ENCODE peak calls at places on chromosomes 3 and 15, in eight cellular contexts. A is breast epithelium, Z is endothelial cell of umbilical vein, Q is right lobe of liver, H is upper lobe of left lung, V is A549, C is HCT116, X is esophagus muscularis mucosa. G is an unnamed sample. For H3K4me1, the result is how much of the 10 kb centered on the place peaks cover.

GRCh38 chr3:112293368-112294321 is at the start of gene SLC9C1:
- DNase-seq in A (peak), Z (peak), Q (no peak), H (no peak), V (peak), C (peak), X (no peak), G (peak)

GRCh38 chr3:64470436-64470835 is 217.4 kb downstream of the ADAMTS9 start:
- DNase-seq in A (no peak), Z (no peak), Q (no peak), H (no peak), V (no peak), C (no peak), X (no peak), G (no peak)

GRCh38 chr15:63372018-63372705 is 9.5 kb downstream of the CA12 start:
- DNase-seq in A (no peak), Z (peak), Q (no peak), H (no peak), V (peak), C (peak), X (no peak), G (no peak)

GRCh38 chr3:97687734-97688133 is 76.8 kb upstream of the ARL6 start:
- DNase-seq in A (no peak), Z (no peak), Q (no peak), H (no peak), V (no peak), C (no peak), X (no peak), G (no peak)

GRCh38 chr3:61333562-61333961 is 82.3 kb upstream of the FHIT start:
- DNase-seq in A (no peak), Z (no peak), Q (no peak), H (no peak), V (no peak), C (no peak), X (no peak), G (no peak)

GRCh38 chr3:141336672-141337522 is 31.4 kb upstream of the ZBTB38 start:
- DNase-seq in A (no peak), Z (no peak), Q (no peak), H (no peak), V (peak), C (no peak), X (no peak), G (no peak)

GRCh38 chr15:79094611-79095021 is 4.0 kb upstream of the RASGRF1 start:
- DNase-seq in A (no peak), Z (no peak), Q (no peak), H (no peak), V (no peak), C (no peak), X (no peak), G (no peak)

GRCh38 chr15:95327661-95328060 is 1002.8 kb upstream of the NR2F2 start:
- DNase-seq in A (no peak), Z (peak), Q (no peak), H (no peak), V (no peak), C (no peak), X (no peak), G (no peak)

GRCh38 chr3:171432548-171432947 is 27.7 kb downstream of the TNIK start:
- DNase-seq in A (no peak), Z (no peak), Q (no peak), H (no peak), V (no peak), C (no peak), X (no peak), G (no peak)

GRCh38 chr3:172321035-172321434 is 127.2 kb downstream of the GHSR start:
- DNase-seq in A (no peak), Z (no peak), Q (no peak), H (no peak), V (no peak), C (no peak), X (no peak), G (no peak)

GRCh38 chr15:95302809-95303208 is 1027.7 kb upstream of the NR2F2 start:
- DNase-seq in A (no peak), Z (peak), Q (no peak), H (no peak), V (no peak), C (no peak), X (no peak), G (no peak)

GRCh38 chr15:52184721-52185120 is 6.5 kb downstream of the GNB5 start:
- DNase-seq in A (no peak), Z (no peak), Q (no peak), H (no peak), V (no peak), C (no peak), X (peak), G (no peak)

GRCh38 chr15:89226359-89227221 is 5.2 kb upstream of the RLBP1 start:
- DNase-seq in A (no peak), Z (no peak), Q (no peak), H (no peak), V (no peak), C (no peak), X (peak), G (no peak)

GRCh38 chr3:18740631-18741583 is 315.8 kb upstream of the SATB1 start:
- DNase-seq in A (no peak), Z (no peak), Q (no peak), H (no peak), V (no peak), C (no peak), X (no peak), G (peak)

GRCh38 chr3:134640872-134641470 is 9.9 kb downstream of the KY start:
- DNase-seq in A (no peak), Z (peak), Q (no peak), H (no peak), V (peak), C (peak), X (no peak), G (no peak)

GRCh38 chr3:150083653-150084037 is 113.0 kb upstream of the PFN2 start:
- DNase-seq in A (no peak), Z (no peak), Q (no peak), H (no peak), V (no peak), C (no peak), X (peak), G (no peak)

GRCh38 chr15:58562135-58562534 is 130.3 kb downstream of the LIPC start:
- DNase-seq in A (no peak), Z (no peak), Q (no peak), H (no peak), V (no peak), C (no peak), X (no peak), G (no peak)

GRCh38 chr3:94004301-94004910 is 24.0 kb downstream of the STX19 start:
- DNase-seq in A (no peak), Z (peak), Q (no peak), H (no peak), V (peak), C (peak), X (no peak), G (no peak)

GRCh38 chr3:57199895-57200297 is at the start of gene HESX1:
- DNase-seq in A (no peak), Z (no peak), Q (no peak), H (no peak), V (no peak), C (no peak), X (no peak), G (no peak)

GRCh38 chr3:158452324-158452723 is 118.7 kb upstream of the MLF1 start:
- DNase-seq in A (no peak), Z (no peak), Q (no peak), H (no peak), V (no peak), C (no peak), X (no peak), G (no peak)

GRCh38 chr3:67524046-67524445 is 130.4 kb downstream of the SUCLG2 start:
- DNase-seq in A (no peak), Z (no peak), Q (no peak), H (no peak), V (no peak), C (no peak), X (no peak), G (no peak)

GRCh38 chr15:25785643-25786029 is 77.5 kb downstream of the ATP10A start:
- DNase-seq in A (no peak), Z (no peak), Q (peak), H (no peak), V (no peak), C (no peak), X (no peak), G (no peak)

GRCh38 chr3:181851063-181851462 is 139.3 kb downstream of the SOX2 start:
- DNase-seq in A (no peak), Z (no peak), Q (no peak), H (no peak), V (peak), C (no peak), X (no peak), G (no peak)

GRCh38 chr3:78858910-78859309 is 908.9 kb downstream of the ROBO1 start:
- DNase-seq in A (no peak), Z (peak), Q (no peak), H (no peak), V (no peak), C (no peak), X (no peak), G (no peak)

GRCh38 chr3:53850895-53851294 is 4.5 kb downstream of the IL17RB start:
- DNase-seq in A (no peak), Z (peak), Q (no peak), H (no peak), V (no peak), C (no peak), X (no peak), G (no peak)

GRCh38 chr3:129439381-129439816 is 349 bp downstream of the MBD4 start:
- DNase-seq in A (peak), Z (peak), Q (peak), H (no peak), V (peak), C (no peak), X (no peak), G (peak)

GRCh38 chr15:92600902-92601301 is 54.7 kb downstream of the FAM174B start:
- DNase-seq in A (no peak), Z (peak), Q (no peak), H (no peak), V (no peak), C (no peak), X (no peak), G (no peak)

GRCh38 chr3:180804871-180805430 is 107.5 kb upstream of the FXR1 start:
- DNase-seq in A (no peak), Z (peak), Q (no peak), H (no peak), V (peak), C (peak), X (no peak), G (no peak)

GRCh38 chr15:74245342-74245931 is 9.3 kb downstream of the CCDC33 start:
- DNase-seq in A (no peak), Z (no peak), Q (no peak), H (peak), V (no peak), C (no peak), X (no peak), G (no peak)

GRCh38 chr15:34362047-34362773 is 4.8 kb downstream of the LPCAT4 start:
- DNase-seq in A (no peak), Z (peak), Q (no peak), H (no peak), V (no peak), C (no peak), X (no peak), G (no peak)

GRCh38 chr3:110971010-110971585 is 100.5 kb upstream of the NECTIN3 start:
- DNase-seq in A (no peak), Z (no peak), Q (no peak), H (no peak), V (peak), C (no peak), X (no peak), G (no peak)

GRCh38 chr3:34619990-34620389 is 821.6 kb downstream of the PDCD6IP start:
- DNase-seq in A (no peak), Z (no peak), Q (no peak), H (no peak), V (peak), C (no peak), X (no peak), G (no peak)

GRCh38 chr15:66232267-66232625 is 21.3 kb downstream of the MEGF11 start:
- DNase-seq in A (no peak), Z (no peak), Q (no peak), H (no peak), V (no peak), C (no peak), X (no peak), G (no peak)

GRCh38 chr3:38168151-38168987 is 3.0 kb downstream of the OXSR1 start:
- DNase-seq in A (no peak), Z (no peak), Q (no peak), H (no peak), V (no peak), C (no peak), X (no peak), G (no peak)

GRCh38 chr3:129282727-129283327 is 4.2 kb downstream of the HMCES start:
- DNase-seq in A (no peak), Z (no peak), Q (no peak), H (no peak), V (no peak), C (no peak), X (no peak), G (no peak)

GRCh38 chr3:71536376-71536965 is 47.1 kb downstream of the FOXP1 start:
- DNase-seq in A (no peak), Z (peak), Q (no peak), H (no peak), V (no peak), C (no peak), X (no peak), G (no peak)

GRCh38 chr3:61060421-61060861 is 190.8 kb downstream of the FHIT start:
- DNase-seq in A (no peak), Z (no peak), Q (no peak), H (no peak), V (no peak), C (no peak), X (no peak), G (peak)

GRCh38 chr3:113668015-113668414 is 28.4 kb downstream of the USF3 start:
- DNase-seq in A (no peak), Z (no peak), Q (no peak), H (no peak), V (no peak), C (no peak), X (no peak), G (no peak)

GRCh38 chr3:13718000-13718399 is 161.9 kb downstream of the WNT7A start:
- DNase-seq in A (no peak), Z (no peak), Q (peak), H (no peak), V (no peak), C (no peak), X (peak), G (peak)

GRCh38 chr15:61411941-61412510 is 182.9 kb upstream of the RORA start:
- DNase-seq in A (no peak), Z (peak), Q (no peak), H (no peak), V (no peak), C (no peak), X (no peak), G (no peak)

GRCh38 chr3:86180696-86181095 is 810.3 kb downstream of the VGLL3 start:
- DNase-seq in A (no peak), Z (no peak), Q (no peak), H (no peak), V (peak), C (no peak), X (no peak), G (no peak)
- TF ChIP-seq CTCF in A (peak), Z (no peak), Q (no peak), H (no peak), V (no peak), C (no peak), X (no peak), G (no peak)

GRCh38 chr15:40336129-40337122 is 4.3 kb downstream of the CCDC9B start:
- DNase-seq in A (no peak), Z (no peak), Q (no peak), H (peak), V (no peak), C (no peak), X (no peak), G (no peak)

GRCh38 chr15:40338041-40338657 is 2.6 kb downstream of the CCDC9B start:
- DNase-seq in A (no peak), Z (peak), Q (no peak), H (no peak), V (peak), C (peak), X (no peak), G (peak)

GRCh38 chr15:40339621-40339945 is 1.2 kb downstream of the CCDC9B start:
- DNase-seq in A (no peak), Z (no peak), Q (no peak), H (peak), V (peak), C (no peak), X (no peak), G (no peak)

GRCh38 chr15:40338921-40339620 is 1.7 kb downstream of the CCDC9B start:
- DNase-seq in A (peak), Z (peak), Q (no peak), H (peak), V (peak), C (peak), X (no peak), G (no peak)

GRCh38 chr15:40337597-40337996 is 3.1 kb downstream of the CCDC9B start:
- DNase-seq in A (no peak), Z (no peak), Q (no peak), H (peak), V (no peak), C (no peak), X (no peak), G (peak)
- H3K4me1 ChIP-seq in A (under half), Z (half or more), Q (under half), H (half or more), V (under half), C (half or more), X (half or more), G (under half)

GRCh38 chr15:64807751-64808222 is 17.7 kb downstream of the PIF1 start:
- DNase-seq in A (no peak), Z (no peak), Q (no peak), H (no peak), V (no peak), C (no peak), X (no peak), G (no peak)
- TF ChIP-seq POLR2A in A (no peak), Z (no peak), Q (no peak), H (no peak), V (no peak), C (no peak), X (no peak), G (no peak)

GRCh38 chr15:99409097-99409473 is 156.7 kb upstream of the MEF2A start:
- DNase-seq in A (peak), Z (peak), Q (no peak), H (no peak), V (peak), C (peak), X (peak), G (no peak)
- TF ChIP-seq CTCF in A (peak), Z (peak), Q (peak), H (peak), V (peak), C (peak), X (peak), G (peak)

GRCh38 chr3:15377961-15378791 is 45.8 kb upstream of the SH3BP5 start:
- DNase-seq in A (peak), Z (peak), Q (peak), H (no peak), V (peak), C (peak), X (peak), G (peak)

GRCh38 chr3:15386352-15386751 is 41.0 kb downstream of the METTL6 start:
- DNase-seq in A (no peak), Z (no peak), Q (no peak), H (no peak), V (no peak), C (no peak), X (no peak), G (no peak)

GRCh38 chr3:15384510-15385237 is 42.7 kb downstream of the METTL6 start:
- DNase-seq in A (no peak), Z (no peak), Q (no peak), H (no peak), V (no peak), C (no peak), X (no peak), G (no peak)

GRCh38 chr3:15382405-15382923 is 44.9 kb downstream of the METTL6 start:
- DNase-seq in A (no peak), Z (no peak), Q (no peak), H (no peak), V (no peak), C (no peak), X (no peak), G (no peak)

DNA sequence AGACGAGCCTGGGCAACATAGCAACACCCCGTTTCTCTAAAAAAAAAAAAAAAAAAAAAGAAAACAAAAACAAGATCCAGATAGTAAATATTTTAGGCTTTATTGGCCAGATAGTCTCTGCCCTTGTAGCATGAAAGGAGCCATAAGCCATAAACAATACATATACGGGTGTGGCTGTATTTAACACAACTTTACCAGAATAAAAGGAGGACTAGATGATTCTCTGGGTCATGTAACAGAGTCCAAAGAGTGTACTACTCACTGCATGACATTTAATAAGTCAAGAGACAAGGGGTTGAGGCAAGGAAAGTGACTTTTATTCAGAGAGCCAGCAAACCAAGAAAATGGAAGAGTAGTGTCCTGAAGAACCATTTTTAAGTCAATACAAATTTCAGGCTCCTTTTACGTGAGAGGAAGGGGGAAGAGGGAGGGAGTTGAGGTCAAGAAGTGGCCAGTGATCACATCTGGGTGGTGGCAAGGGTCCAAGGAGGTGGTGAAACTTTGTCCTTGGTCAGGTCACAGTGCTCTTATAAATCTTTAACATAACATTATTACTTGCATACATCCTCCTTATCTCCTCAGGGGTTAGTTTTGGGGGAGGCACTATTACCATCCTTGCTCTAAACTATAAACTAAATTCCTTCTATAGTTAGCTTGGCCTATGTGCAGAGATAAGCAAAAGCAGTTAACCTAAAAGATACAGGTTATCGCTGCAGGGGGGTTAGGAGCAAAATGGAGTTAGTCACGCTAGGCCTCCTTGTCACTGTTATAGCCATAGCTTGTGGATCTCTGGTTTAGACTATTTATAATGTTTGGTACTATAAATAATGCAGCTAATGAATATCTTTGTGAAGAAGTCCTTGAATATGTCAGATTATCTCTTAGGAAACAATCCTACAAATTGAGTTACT is 46.1 kb downstream of the METTL6 start:
- DNase-seq in A (no peak), Z (no peak), Q (no peak), H (no peak), V (no peak), C (no peak), X (no peak), G (no peak)
- H3K4me1 ChIP-seq in A (under half), Z (under half), Q (under half), H (under half), V (under half), C (under half), X (under half), G (under half)

GRCh38 chr3:119298565-119298941 is 4.4 kb downstream of the ARHGAP31 start:
- DNase-seq in A (no peak), Z (no peak), Q (no peak), H (no peak), V (no peak), C (no peak), X (peak), G (no peak)

GRCh38 chr3:119304201-119304713 is 10.1 kb downstream of the ARHGAP31 start:
- DNase-seq in A (no peak), Z (no peak), Q (no peak), H (no peak), V (peak), C (no peak), X (peak), G (no peak)

GRCh38 chr3:119301001-119301400 is 6.8 kb downstream of the ARHGAP31 start:
- DNase-seq in A (peak), Z (no peak), Q (no peak), H (no peak), V (no peak), C (no peak), X (peak), G (no peak)

GRCh38 chr3:119302697-119303630 is 8.8 kb downstream of the ARHGAP31 start:
- DNase-seq in A (no peak), Z (no peak), Q (no peak), H (no peak), V (no peak), C (no peak), X (peak), G (no peak)

DNA sequence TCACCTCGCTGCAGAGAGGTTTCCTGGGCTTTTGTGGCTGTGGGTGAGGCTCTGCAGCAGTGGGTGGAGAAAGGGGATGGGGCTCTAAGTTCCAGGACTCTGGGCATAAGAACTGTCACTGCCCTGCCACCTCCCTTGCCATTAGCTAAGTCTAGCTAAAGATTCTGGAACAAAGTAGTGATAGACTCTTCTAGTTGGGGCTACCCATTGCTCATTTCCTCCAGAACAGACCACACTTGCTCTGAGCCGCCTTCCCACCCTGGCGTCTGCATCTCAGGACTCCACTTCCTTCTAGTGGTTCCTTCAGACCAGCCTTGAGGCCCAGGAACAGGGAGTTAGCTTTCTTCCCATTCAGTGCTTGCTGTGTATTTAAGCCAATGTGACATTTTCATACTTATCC is 7.5 kb downstream of the ARHGAP31 start:
- DNase-seq in A (no peak), Z (no peak), Q (no peak), H (no peak), V (no peak), C (no peak), X (peak), G (no peak)
- TF ChIP-seq POLR2A in A (no peak), Z (no peak), Q (no peak), H (no peak), V (no peak), C (no peak), X (no peak), G (no peak)